ENCODE peak calls at places on chromosomes 16 and 17, in four cellular contexts. One of them, this sample, is unnamed.

GRCh38 chr16:58661199-58661830 is 23.3 kb downstream of the SLC38A7 start:
- DNase-seq in esophagus squamous epithelium: no peak
- DNase-seq in CD8-positive, alpha-beta T cell: no peak
- DNase-seq in skeletal muscle cell: peak; percentile 58
- DNase-seq in this sample: peak; percentile 64

GRCh38 chr16:2022723-2023097 is 3.1 kb downstream of the NPW start:
- DNase-seq in CD8-positive, alpha-beta T cell: no peak
- DNase-seq in esophagus squamous epithelium: no peak
- DNase-seq in skeletal muscle cell: no peak
- DNase-seq in this sample: no peak

GRCh38 chr17:59347975-59348391 is 16.5 kb downstream of the YPEL2 start:
- DNase-seq in esophagus squamous epithelium: no peak
- DNase-seq in CD8-positive, alpha-beta T cell: no peak
- DNase-seq in skeletal muscle cell: no peak
- DNase-seq in this sample: no peak

GRCh38 chr17:43915561-43915960 is 8.2 kb upstream of the MPP2 start:
- DNase-seq in esophagus squamous epithelium: no peak
- DNase-seq in CD8-positive, alpha-beta T cell: no peak
- DNase-seq in skeletal muscle cell: no peak
- DNase-seq in this sample: no peak

GRCh38 chr16:19135896-19136438 is 22.2 kb downstream of the ITPRIPL2 start:
- DNase-seq in CD8-positive, alpha-beta T cell: no peak
- DNase-seq in esophagus squamous epithelium: no peak
- DNase-seq in skeletal muscle cell: no peak
- DNase-seq in this sample: no peak

GRCh38 chr17:61139219-61139618 is 260.4 kb upstream of the TBX2 start:
- DNase-seq in esophagus squamous epithelium: no peak
- DNase-seq in CD8-positive, alpha-beta T cell: peak; percentile 39
- DNase-seq in skeletal muscle cell: peak; percentile 37
- DNase-seq in this sample: no peak

GRCh38 chr16:3580271-3580670 is 3.1 kb upstream of the NLRC3 start:
- DNase-seq in CD8-positive, alpha-beta T cell: no peak
- DNase-seq in esophagus squamous epithelium: no peak
- DNase-seq in skeletal muscle cell: no peak
- DNase-seq in this sample: no peak

GRCh38 chr17:48505788-48506187 is 25.0 kb downstream of the HOXB1 start:
- DNase-seq in skeletal muscle cell: peak; percentile 52
- DNase-seq in esophagus squamous epithelium: no peak
- DNase-seq in CD8-positive, alpha-beta T cell: no peak
- DNase-seq in this sample: peak; percentile 83

GRCh38 chr17:41338961-41339485 is 11.6 kb downstream of the KRT33A start:
- DNase-seq in CD8-positive, alpha-beta T cell: no peak
- DNase-seq in skeletal muscle cell: no peak
- DNase-seq in esophagus squamous epithelium: no peak
- DNase-seq in this sample: no peak

GRCh38 chr17:29645516-29646051 is 22.9 kb upstream of the CORO6 start:
- DNase-seq in CD8-positive, alpha-beta T cell: no peak
- DNase-seq in esophagus squamous epithelium: no peak
- DNase-seq in skeletal muscle cell: peak; percentile 91
- DNase-seq in this sample: no peak

GRCh38 chr16:30184430-30185140 is 1.2 kb downstream of the CORO1A start:
- DNase-seq in CD8-positive, alpha-beta T cell: peak; percentile 49
- DNase-seq in esophagus squamous epithelium: no peak
- DNase-seq in skeletal muscle cell: no peak
- DNase-seq in this sample: no peak

GRCh38 chr17:80671823-80672105 is 127.1 kb downstream of the RPTOR start:
- DNase-seq in CD8-positive, alpha-beta T cell: no peak
- DNase-seq in esophagus squamous epithelium: no peak
- DNase-seq in skeletal muscle cell: no peak
- DNase-seq in this sample: no peak

GRCh38 chr17:14919580-14920160 is 345.5 kb downstream of the PMP22 start:
- DNase-seq in skeletal muscle cell: no peak
- DNase-seq in esophagus squamous epithelium: no peak
- DNase-seq in CD8-positive, alpha-beta T cell: no peak
- DNase-seq in this sample: no peak

GRCh38 chr16:524274-525011 is 3.1 kb upstream of the CAPN15 start:
- DNase-seq in CD8-positive, alpha-beta T cell: no peak
- DNase-seq in esophagus squamous epithelium: no peak
- DNase-seq in skeletal muscle cell: no peak
- DNase-seq in this sample: no peak

GRCh38 chr16:53545433-53545832 is 42.4 kb upstream of the AKTIP start:
- DNase-seq in esophagus squamous epithelium: no peak
- DNase-seq in CD8-positive, alpha-beta T cell: peak; percentile 45
- DNase-seq in skeletal muscle cell: no peak
- DNase-seq in this sample: no peak

GRCh38 chr16:77066896-77067496 is 124.0 kb upstream of the MON1B start:
- DNase-seq in skeletal muscle cell: no peak
- DNase-seq in CD8-positive, alpha-beta T cell: no peak
- DNase-seq in esophagus squamous epithelium: no peak
- DNase-seq in this sample: no peak

GRCh38 chr16:57601801-57602478 is 26.5 kb upstream of the ADGRG1 start:
- DNase-seq in skeletal muscle cell: no peak
- DNase-seq in esophagus squamous epithelium: no peak
- DNase-seq in CD8-positive, alpha-beta T cell: no peak
- DNase-seq in this sample: no peak

GRCh38 chr17:3675886-3676285 is 7.3 kb downstream of the EMC6 start:
- DNase-seq in CD8-positive, alpha-beta T cell: no peak
- DNase-seq in esophagus squamous epithelium: no peak
- DNase-seq in skeletal muscle cell: no peak
- DNase-seq in this sample: no peak

GRCh38 chr17:50471009-50471905 is 2.6 kb upstream of the CHAD start:
- DNase-seq in CD8-positive, alpha-beta T cell: no peak
- DNase-seq in esophagus squamous epithelium: no peak
- DNase-seq in skeletal muscle cell: no peak
- DNase-seq in this sample: no peak

GRCh38 chr17:15112881-15113617 is 152.1 kb downstream of the PMP22 start:
- DNase-seq in CD8-positive, alpha-beta T cell: no peak
- DNase-seq in esophagus squamous epithelium: no peak
- DNase-seq in skeletal muscle cell: no peak
- DNase-seq in this sample: no peak

GRCh38 chr17:50311112-50311460 is 34.8 kb upstream of the XYLT2 start:
- DNase-seq in esophagus squamous epithelium: no peak
- DNase-seq in CD8-positive, alpha-beta T cell: no peak
- DNase-seq in skeletal muscle cell: no peak
- DNase-seq in this sample: no peak

GRCh38 chr16:31876955-31877828 is 3.6 kb downstream of the ZNF267 start:
- DNase-seq in esophagus squamous epithelium: no peak
- DNase-seq in CD8-positive, alpha-beta T cell: no peak
- DNase-seq in skeletal muscle cell: peak; percentile 62
- DNase-seq in this sample: peak; percentile 87

GRCh38 chr17:17326275-17326875 is 23.2 kb downstream of the NT5M start:
- DNase-seq in skeletal muscle cell: no peak
- DNase-seq in CD8-positive, alpha-beta T cell: no peak
- DNase-seq in esophagus squamous epithelium: no peak
- DNase-seq in this sample: no peak

GRCh38 chr17:45235071-45236001 is 13.7 kb downstream of the FMNL1 start:
- DNase-seq in esophagus squamous epithelium: no peak
- DNase-seq in CD8-positive, alpha-beta T cell: peak; percentile 71
- DNase-seq in skeletal muscle cell: no peak
- DNase-seq in this sample: no peak

GRCh38 chr17:50871369-50871768 is 5.2 kb upstream of the TOB1 start:
- DNase-seq in esophagus squamous epithelium: no peak
- DNase-seq in CD8-positive, alpha-beta T cell: no peak
- DNase-seq in skeletal muscle cell: no peak
- DNase-seq in this sample: no peak